ENCODE peak calls at places on chromosomes 11 and 22, in seven cellular contexts. O is Panc1; G is psoas muscle; K is astrocyte of the hippocampus; W is H54; C is stimulated activated CD8-positive, alpha-beta memory T cell treated with anti-CD3 and anti-CD28 coated beads, Interleukin-15, amount 100 ng/mL, for 24 hours; E is ELR. J is an unnamed sample.

GRCh38 chr22:37472418-37473006 is 13.7 kb downstream of the MFNG start:
- DNase-seq in G (no peak), K (no peak), E (peak), C (no peak), W (peak), O (no peak), J (no peak)

GRCh38 chr11:132084433-132084832 is 714.0 kb downstream of the NTM start:
- DNase-seq in K (no peak), G (no peak), C (no peak), W (no peak), O (no peak), E (no peak), J (no peak)

GRCh38 chr11:116466231-116466630 is 306.6 kb downstream of the BUD13 start:
- DNase-seq in G (no peak), O (no peak), W (no peak), K (no peak), C (no peak), E (no peak), J (no peak)

GRCh38 chr22:38298312-38299000 is 18.8 kb downstream of the CSNK1E start:
- DNase-seq in K (peak), O (no peak), E (peak), G (no peak), W (peak), C (no peak), J (peak)

GRCh38 chr22:45942787-45943493 is 34.0 kb downstream of the WNT7B start:
- DNase-seq in K (no peak), C (no peak), E (no peak), O (no peak), G (no peak), W (no peak), J (no peak)

GRCh38 chr11:45810431-45811108 is 5.6 kb downstream of the SLC35C1 start:
- DNase-seq in O (no peak), W (no peak), E (no peak), G (no peak), K (no peak), C (no peak), J (no peak)

GRCh38 chr11:75077316-75077715 is 19.4 kb downstream of the OR2AT4 start:
- DNase-seq in W (no peak), O (no peak), K (no peak), G (no peak), E (peak), C (no peak), J (no peak)

GRCh38 chr22:30605449-30606110 is 1.4 kb upstream of the TCN2 start:
- DNase-seq in K (peak), W (peak), C (no peak), G (peak), E (peak), O (no peak), J (no peak)

GRCh38 chr22:30000566-30000965 is 79.7 kb upstream of the HORMAD2 start:
- DNase-seq in G (no peak), C (no peak), W (no peak), K (peak), O (no peak), E (peak), J (no peak)

GRCh38 chr11:68816917-68817419 is 24.7 kb downstream of the CPT1A start:
- DNase-seq in K (peak), W (no peak), E (peak), C (no peak), G (no peak), O (no peak), J (no peak)

GRCh38 chr22:29480512-29481264 is 670 bp downstream of the NEFH start:
- DNase-seq in W (no peak), C (no peak), K (peak), O (no peak), E (no peak), G (peak), J (peak)

GRCh38 chr22:26835929-26836528 is 178.6 kb downstream of the MIAT start:
- DNase-seq in C (peak), O (peak), G (no peak), W (peak), K (peak), E (peak), J (no peak)

GRCh38 chr11:65416341-65417185 is 6.0 kb upstream of the NEAT1 start:
- DNase-seq in W (peak), C (peak), K (peak), E (peak), G (peak), O (no peak), J (peak)

GRCh38 chr11:91846664-91847063 is 378.0 kb upstream of the FAT3 start:
- DNase-seq in G (no peak), K (no peak), O (no peak), W (no peak), C (no peak), E (no peak), J (no peak)

GRCh38 chr11:46149826-46150225 is 28.6 kb upstream of the PHF21A start:
- DNase-seq in G (no peak), K (no peak), W (no peak), C (no peak), E (no peak), O (no peak), J (no peak)

GRCh38 chr22:44309137-44309536 is 3.6 kb downstream of the SHISAL1 start:
- DNase-seq in O (peak), E (peak), G (peak), W (peak), K (peak), C (no peak), J (peak)

GRCh38 chr11:71301046-71301857 is 48.9 kb upstream of the SHANK2 start:
- DNase-seq in W (no peak), E (no peak), K (no peak), G (no peak), O (no peak), C (no peak), J (no peak)

GRCh38 chr22:27798526-27799333 is 2.8 kb downstream of the MN1 start:
- DNase-seq in W (no peak), K (peak), O (no peak), E (no peak), C (no peak), G (no peak), J (no peak)

J was measured in HS-5.